ENCODE peak calls at places on chromosomes 11 and 22, in five cellular contexts. D, T, W, A and C are unnamed samples.

GRCh38 chr11:46121724-46122477 is 647 bp upstream of the PHF21A start:
- DNase-seq in A (peak), D (peak), T (peak), W (peak), C (peak)

GRCh38 chr11:488992-489391 is 18.1 kb downstream of the RNH1 start:
- DNase-seq in A (no peak), W (no peak), T (no peak), D (no peak), C (no peak)

GRCh38 chr11:31865606-31866300 is 54.6 kb upstream of the PAX6 start:
- DNase-seq in T (no peak), A (no peak), D (no peak), W (no peak), C (no peak)

GRCh38 chr11:122108192-122108799 is 7.7 kb downstream of the BLID start:
- DNase-seq in D (no peak), T (no peak), A (peak), W (no peak), C (peak)

GRCh38 chr11:92384807-92385206 is 160.2 kb downstream of the FAT3 start:
- DNase-seq in D (no peak), A (no peak), T (no peak), W (no peak), C (no peak)

GRCh38 chr11:114179234-114179941 is 116.8 kb upstream of the NNMT start:
- DNase-seq in A (no peak), W (no peak), D (peak), T (peak), C (peak)

GRCh38 chr11:68735626-68736025 is 15.7 kb downstream of the TESMIN start:
- DNase-seq in T (no peak), D (no peak), W (no peak), A (no peak), C (no peak)

GRCh38 chr22:29117799-29118477 is 45.1 kb downstream of the KREMEN1 start:
- DNase-seq in W (no peak), A (peak), D (no peak), T (no peak), C (no peak)

GRCh38 chr22:41021039-41021654 is 70.0 kb downstream of the RBX1 start:
- DNase-seq in W (no peak), D (peak), T (peak), A (no peak), C (peak)